ENCODE peak calls at places on chromosome 15, in nine cellular contexts. One of them, this sample, is unnamed.
A peak's percentile ranks its signal among the peaks of the same experiment; 100 is the strongest.

GRCh38 chr15:97115764-97116075 is 785.2 kb downstream of the NR2F2 start:
- DNase-seq in neuronal stem cell: no peak
- DNase-seq in foreskin fibroblast: no peak
- DNase-seq in right lobe of liver: no peak
- DNase-seq in CD8-positive, alpha-beta T cell: no peak
- DNase-seq in kidney epithelial cell: no peak
- DNase-seq in cardiac muscle cell: no peak
- DNase-seq in GM06990: no peak
- DNase-seq in choroid plexus epithelial cell: no peak
- DNase-seq in this sample: no peak

GRCh38 chr15:48945386-48945785 is 18.3 kb downstream of the SHC4 start:
- DNase-seq in neuronal stem cell: no peak
- DNase-seq in foreskin fibroblast: no peak
- DNase-seq in right lobe of liver: no peak
- DNase-seq in CD8-positive, alpha-beta T cell: no peak
- DNase-seq in kidney epithelial cell: no peak
- DNase-seq in cardiac muscle cell: no peak
- DNase-seq in GM06990: no peak
- DNase-seq in choroid plexus epithelial cell: no peak
- DNase-seq in this sample: no peak

GRCh38 chr15:82764740-82765139 is 41.1 kb downstream of the FSD2 start:
- DNase-seq in neuronal stem cell: no peak
- DNase-seq in foreskin fibroblast: no peak
- DNase-seq in right lobe of liver: no peak
- DNase-seq in CD8-positive, alpha-beta T cell: no peak
- DNase-seq in kidney epithelial cell: no peak
- DNase-seq in cardiac muscle cell: no peak
- DNase-seq in GM06990: no peak
- DNase-seq in choroid plexus epithelial cell: no peak
- DNase-seq in this sample: no peak

GRCh38 chr15:33243869-33244268 is 49.4 kb upstream of the FMN1 start:
- DNase-seq in neuronal stem cell: no peak
- DNase-seq in foreskin fibroblast: peak; percentile 41
- DNase-seq in right lobe of liver: no peak
- DNase-seq in CD8-positive, alpha-beta T cell: no peak
- DNase-seq in kidney epithelial cell: peak; percentile 67
- DNase-seq in cardiac muscle cell: no peak
- DNase-seq in GM06990: no peak
- DNase-seq in choroid plexus epithelial cell: peak; percentile 59
- DNase-seq in this sample: no peak

GRCh38 chr15:50758712-50759205 is 6.7 kb downstream of the SPPL2A start:
- DNase-seq in neuronal stem cell: no peak
- DNase-seq in foreskin fibroblast: peak; percentile 34
- DNase-seq in right lobe of liver: no peak
- DNase-seq in CD8-positive, alpha-beta T cell: no peak
- DNase-seq in kidney epithelial cell: no peak
- DNase-seq in cardiac muscle cell: no peak
- DNase-seq in GM06990: no peak
- DNase-seq in choroid plexus epithelial cell: peak; percentile 32
- DNase-seq in this sample: no peak

GRCh38 chr15:76994001-76994400 is 925 bp upstream of the PSTPIP1 start:
- DNase-seq in neuronal stem cell: no peak
- DNase-seq in foreskin fibroblast: no peak
- DNase-seq in right lobe of liver: peak; percentile 52
- DNase-seq in CD8-positive, alpha-beta T cell: no peak
- DNase-seq in kidney epithelial cell: no peak
- DNase-seq in cardiac muscle cell: no peak
- DNase-seq in GM06990: no peak
- DNase-seq in choroid plexus epithelial cell: no peak
- DNase-seq in this sample: no peak

GRCh38 chr15:66170716-66171115 is 82.8 kb downstream of the MEGF11 start:
- DNase-seq in neuronal stem cell: no peak
- DNase-seq in foreskin fibroblast: no peak
- DNase-seq in right lobe of liver: no peak
- DNase-seq in CD8-positive, alpha-beta T cell: no peak
- DNase-seq in kidney epithelial cell: no peak
- DNase-seq in cardiac muscle cell: no peak
- DNase-seq in GM06990: no peak
- DNase-seq in choroid plexus epithelial cell: no peak
- DNase-seq in this sample: no peak

GRCh38 chr15:96311639-96312038 is 18.9 kb upstream of the NR2F2 start:
- DNase-seq in neuronal stem cell: no peak
- DNase-seq in foreskin fibroblast: no peak
- DNase-seq in right lobe of liver: no peak
- DNase-seq in CD8-positive, alpha-beta T cell: no peak
- DNase-seq in kidney epithelial cell: no peak
- DNase-seq in cardiac muscle cell: no peak
- DNase-seq in GM06990: no peak
- DNase-seq in choroid plexus epithelial cell: no peak
- DNase-seq in this sample: no peak

GRCh38 chr15:40276927-40277326 is 5.9 kb downstream of the ANKRD63 start:
- DNase-seq in neuronal stem cell: no peak
- DNase-seq in foreskin fibroblast: no peak
- DNase-seq in right lobe of liver: no peak
- DNase-seq in CD8-positive, alpha-beta T cell: no peak
- DNase-seq in kidney epithelial cell: no peak
- DNase-seq in cardiac muscle cell: no peak
- DNase-seq in GM06990: no peak
- DNase-seq in choroid plexus epithelial cell: no peak
- DNase-seq in this sample: no peak
- H3K4me3 ChIP-seq in neuronal stem cell: no peak overlapping the region
- H3K4me3 ChIP-seq in foreskin fibroblast: no peak overlapping the region
- H3K4me3 ChIP-seq in right lobe of liver: no peak overlapping the region
- H3K4me3 ChIP-seq in CD8-positive, alpha-beta T cell: no peak overlapping the region
- H3K4me3 ChIP-seq in kidney epithelial cell: no peak overlapping the region
- H3K4me3 ChIP-seq in cardiac muscle cell: no peak overlapping the region
- H3K4me3 ChIP-seq in GM06990: no peak overlapping the region
- H3K4me3 ChIP-seq in choroid plexus epithelial cell: no peak overlapping the region
- H3K4me3 ChIP-seq in this sample: no peak overlapping the region

GRCh38 chr15:39745415-39745814 is 37.2 kb downstream of the FSIP1 start:
- DNase-seq in neuronal stem cell: no peak
- DNase-seq in foreskin fibroblast: no peak
- DNase-seq in right lobe of liver: no peak
- DNase-seq in CD8-positive, alpha-beta T cell: no peak
- DNase-seq in kidney epithelial cell: no peak
- DNase-seq in cardiac muscle cell: no peak
- DNase-seq in GM06990: no peak
- DNase-seq in choroid plexus epithelial cell: no peak
- DNase-seq in this sample: no peak

GRCh38 chr15:39746176-39746575 is 36.5 kb downstream of the FSIP1 start:
- DNase-seq in neuronal stem cell: no peak
- DNase-seq in foreskin fibroblast: peak; percentile 33
- DNase-seq in right lobe of liver: no peak
- DNase-seq in CD8-positive, alpha-beta T cell: no peak
- DNase-seq in kidney epithelial cell: no peak
- DNase-seq in cardiac muscle cell: no peak
- DNase-seq in GM06990: no peak
- DNase-seq in choroid plexus epithelial cell: peak; percentile 40
- DNase-seq in this sample: no peak

GRCh38 chr15:39747326-39747725 is 35.3 kb downstream of the FSIP1 start:
- DNase-seq in neuronal stem cell: no peak
- DNase-seq in foreskin fibroblast: peak; percentile 74
- DNase-seq in right lobe of liver: no peak
- DNase-seq in CD8-positive, alpha-beta T cell: no peak
- DNase-seq in kidney epithelial cell: no peak
- DNase-seq in cardiac muscle cell: no peak
- DNase-seq in GM06990: no peak
- DNase-seq in choroid plexus epithelial cell: peak; percentile 81
- DNase-seq in this sample: no peak

GRCh38 chr15:39746714-39747276 is 35.8 kb downstream of the FSIP1 start:
- DNase-seq in neuronal stem cell: no peak
- DNase-seq in foreskin fibroblast: no peak
- DNase-seq in right lobe of liver: no peak
- DNase-seq in CD8-positive, alpha-beta T cell: no peak
- DNase-seq in kidney epithelial cell: no peak
- DNase-seq in cardiac muscle cell: no peak
- DNase-seq in GM06990: no peak
- DNase-seq in choroid plexus epithelial cell: no peak
- DNase-seq in this sample: no peak

GRCh38 chr15:39748276-39748675 is 34.4 kb downstream of the FSIP1 start:
- DNase-seq in neuronal stem cell: no peak
- DNase-seq in foreskin fibroblast: peak; percentile 61
- DNase-seq in right lobe of liver: no peak
- DNase-seq in CD8-positive, alpha-beta T cell: no peak
- DNase-seq in kidney epithelial cell: no peak
- DNase-seq in cardiac muscle cell: no peak
- DNase-seq in GM06990: no peak
- DNase-seq in choroid plexus epithelial cell: peak; percentile 18
- DNase-seq in this sample: no peak
- H3K4me3 ChIP-seq in neuronal stem cell: no peak overlapping the region
- H3K4me3 ChIP-seq in foreskin fibroblast: no peak overlapping the region
- H3K4me3 ChIP-seq in right lobe of liver: no peak overlapping the region
- H3K4me3 ChIP-seq in CD8-positive, alpha-beta T cell: no peak overlapping the region
- H3K4me3 ChIP-seq in kidney epithelial cell: no peak overlapping the region
- H3K4me3 ChIP-seq in cardiac muscle cell: no peak overlapping the region
- H3K4me3 ChIP-seq in GM06990: no peak overlapping the region
- H3K4me3 ChIP-seq in choroid plexus epithelial cell: no peak overlapping the region
- H3K4me3 ChIP-seq in this sample: no peak overlapping the region

GRCh38 chr15:84598993-84599392 is 1.8 kb upstream of the ZSCAN2 start:
- DNase-seq in neuronal stem cell: no peak
- DNase-seq in foreskin fibroblast: peak; percentile 80
- DNase-seq in right lobe of liver: peak; percentile 45
- DNase-seq in CD8-positive, alpha-beta T cell: no peak
- DNase-seq in kidney epithelial cell: no peak
- DNase-seq in cardiac muscle cell: peak; percentile 59
- DNase-seq in GM06990: no peak
- DNase-seq in choroid plexus epithelial cell: peak; percentile 84
- DNase-seq in this sample: no peak

GRCh38 chr15:84600331-84600686 is 500 bp upstream of the ZSCAN2 start:
- DNase-seq in neuronal stem cell: no peak
- DNase-seq in foreskin fibroblast: peak; percentile 94
- DNase-seq in right lobe of liver: peak; percentile 87
- DNase-seq in CD8-positive, alpha-beta T cell: peak; percentile 2
- DNase-seq in kidney epithelial cell: no peak
- DNase-seq in cardiac muscle cell: peak; percentile 62
- DNase-seq in GM06990: no peak
- DNase-seq in choroid plexus epithelial cell: peak; percentile 89
- DNase-seq in this sample: no peak

GRCh38 chr15:84600687-84601554 is at the start of gene ZSCAN2:
- DNase-seq in neuronal stem cell: peak; percentile 95
- DNase-seq in foreskin fibroblast: peak; percentile 98
- DNase-seq in right lobe of liver: peak; percentile 97
- DNase-seq in CD8-positive, alpha-beta T cell: peak; percentile 81
- DNase-seq in kidney epithelial cell: peak; percentile 63
- DNase-seq in cardiac muscle cell: peak; percentile 97
- DNase-seq in GM06990: peak; percentile 94
- DNase-seq in choroid plexus epithelial cell: peak; percentile 94
- DNase-seq in this sample: peak; percentile 55

GRCh38 chr15:84601555-84601838 is 688 bp downstream of the ZSCAN2 start:
- DNase-seq in neuronal stem cell: no peak
- DNase-seq in foreskin fibroblast: no peak
- DNase-seq in right lobe of liver: no peak
- DNase-seq in CD8-positive, alpha-beta T cell: no peak
- DNase-seq in kidney epithelial cell: no peak
- DNase-seq in cardiac muscle cell: no peak
- DNase-seq in GM06990: no peak
- DNase-seq in choroid plexus epithelial cell: no peak
- DNase-seq in this sample: no peak

DNA sequence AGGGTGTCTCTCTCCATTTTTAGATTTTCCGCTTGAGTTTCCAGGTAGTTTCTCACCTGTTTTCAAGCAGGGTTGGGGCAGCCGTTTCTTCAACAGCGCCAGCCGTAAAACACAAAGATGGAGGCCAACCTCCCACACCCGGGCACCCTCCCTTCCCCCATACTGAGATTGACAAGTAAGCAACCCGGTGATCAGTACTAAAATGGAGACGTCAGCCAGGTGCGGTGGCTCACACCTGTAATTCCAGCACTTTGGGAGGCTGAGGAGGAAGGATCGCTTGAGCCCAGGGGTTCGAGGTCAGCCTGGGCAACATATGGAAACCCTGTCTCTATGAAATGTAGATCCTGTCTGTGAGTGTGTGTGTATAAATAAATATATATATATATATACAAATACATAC is 903 bp upstream of the ZSCAN2 start:
- DNase-seq in neuronal stem cell: no peak
- DNase-seq in foreskin fibroblast: no peak
- DNase-seq in right lobe of liver: no peak
- DNase-seq in CD8-positive, alpha-beta T cell: no peak
- DNase-seq in kidney epithelial cell: no peak
- DNase-seq in cardiac muscle cell: no peak
- DNase-seq in GM06990: no peak
- DNase-seq in choroid plexus epithelial cell: no peak
- DNase-seq in this sample: no peak
- H3K4me3 ChIP-seq in neuronal stem cell: peak overlapping the region; percentile 95
- H3K4me3 ChIP-seq in foreskin fibroblast: peak overlapping the region; percentile 92
- H3K4me3 ChIP-seq in right lobe of liver: no peak overlapping the region
- H3K4me3 ChIP-seq in CD8-positive, alpha-beta T cell: no peak overlapping the region
- H3K4me3 ChIP-seq in kidney epithelial cell: no peak overlapping the region
- H3K4me3 ChIP-seq in cardiac muscle cell: no peak overlapping the region
- H3K4me3 ChIP-seq in GM06990: no peak overlapping the region
- H3K4me3 ChIP-seq in choroid plexus epithelial cell: no peak overlapping the region
- H3K4me3 ChIP-seq in this sample: peak overlapping the region; percentile 81

GRCh38 chr15:69941206-69941605 is 156.5 kb downstream of the TLE3 start:
- DNase-seq in neuronal stem cell: no peak
- DNase-seq in foreskin fibroblast: no peak
- DNase-seq in right lobe of liver: no peak
- DNase-seq in CD8-positive, alpha-beta T cell: no peak
- DNase-seq in kidney epithelial cell: no peak
- DNase-seq in cardiac muscle cell: no peak
- DNase-seq in GM06990: no peak
- DNase-seq in choroid plexus epithelial cell: no peak
- DNase-seq in this sample: no peak

GRCh38 chr15:69943637-69944036 is 154.1 kb downstream of the TLE3 start:
- DNase-seq in neuronal stem cell: no peak
- DNase-seq in foreskin fibroblast: no peak
- DNase-seq in right lobe of liver: no peak
- DNase-seq in CD8-positive, alpha-beta T cell: no peak
- DNase-seq in kidney epithelial cell: no peak
- DNase-seq in cardiac muscle cell: no peak
- DNase-seq in GM06990: no peak
- DNase-seq in choroid plexus epithelial cell: no peak
- DNase-seq in this sample: no peak

GRCh38 chr15:69941931-69942471 is 155.7 kb downstream of the TLE3 start:
- DNase-seq in neuronal stem cell: no peak
- DNase-seq in foreskin fibroblast: no peak
- DNase-seq in right lobe of liver: no peak
- DNase-seq in CD8-positive, alpha-beta T cell: no peak
- DNase-seq in kidney epithelial cell: no peak
- DNase-seq in cardiac muscle cell: no peak
- DNase-seq in GM06990: no peak
- DNase-seq in choroid plexus epithelial cell: no peak
- DNase-seq in this sample: no peak

GRCh38 chr15:69940441-69940785 is 157.3 kb downstream of the TLE3 start:
- DNase-seq in neuronal stem cell: no peak
- DNase-seq in foreskin fibroblast: no peak
- DNase-seq in right lobe of liver: no peak
- DNase-seq in CD8-positive, alpha-beta T cell: no peak
- DNase-seq in kidney epithelial cell: no peak
- DNase-seq in cardiac muscle cell: no peak
- DNase-seq in GM06990: no peak
- DNase-seq in choroid plexus epithelial cell: no peak
- DNase-seq in this sample: no peak

DNA sequence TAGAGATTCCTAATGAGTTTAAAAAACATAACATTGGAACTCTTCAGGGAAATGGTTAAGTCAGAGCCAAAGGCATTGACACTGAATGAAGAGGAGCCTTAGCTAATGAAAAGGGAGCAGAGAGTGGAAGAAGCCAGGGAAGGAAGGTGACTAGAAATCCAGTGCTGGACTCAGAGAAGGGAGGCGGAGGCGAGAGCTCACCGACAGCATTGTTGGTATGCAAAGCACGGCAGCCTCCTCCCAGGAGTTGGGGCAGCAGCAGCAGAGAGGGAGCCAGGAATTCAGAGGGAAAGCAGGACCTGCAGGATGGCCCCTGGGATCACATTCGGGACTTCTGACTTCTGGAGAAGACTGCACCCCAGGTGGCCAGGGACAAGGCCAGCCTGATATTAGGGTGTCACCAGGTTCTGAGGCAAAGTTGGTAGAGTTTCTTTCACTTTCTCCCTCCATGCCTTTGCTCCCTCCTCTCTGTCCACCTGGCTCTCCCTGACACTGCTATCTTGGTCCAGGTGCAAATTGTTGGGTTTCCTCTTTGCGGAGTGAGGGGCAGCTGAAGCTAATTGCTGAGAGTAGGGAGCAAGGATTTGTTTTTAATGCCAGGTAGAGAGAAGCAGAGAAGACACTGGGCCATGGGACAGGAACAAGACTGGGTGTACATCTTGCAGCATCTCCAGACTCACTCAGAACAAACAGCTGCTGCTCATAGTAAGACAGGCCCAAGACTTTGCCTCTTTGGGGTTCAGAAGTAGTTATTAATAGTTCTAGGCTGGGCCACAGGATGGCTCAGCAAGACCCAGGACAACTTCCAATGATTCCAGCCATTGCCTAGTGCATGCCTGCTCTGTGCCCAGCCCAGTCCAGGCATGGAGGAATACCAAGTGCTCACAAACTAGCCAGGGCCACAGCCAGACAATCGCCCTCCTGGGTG is 157.9 kb downstream of the TLE3 start:
- DNase-seq in neuronal stem cell: peak; percentile 17
- DNase-seq in foreskin fibroblast: no peak
- DNase-seq in right lobe of liver: no peak
- DNase-seq in CD8-positive, alpha-beta T cell: no peak
- DNase-seq in kidney epithelial cell: no peak
- DNase-seq in cardiac muscle cell: peak; percentile 53
- DNase-seq in GM06990: no peak
- DNase-seq in choroid plexus epithelial cell: peak; percentile 16
- DNase-seq in this sample: no peak
- H3K4me3 ChIP-seq in neuronal stem cell: no peak overlapping the region
- H3K4me3 ChIP-seq in foreskin fibroblast: no peak overlapping the region
- H3K4me3 ChIP-seq in right lobe of liver: no peak overlapping the region
- H3K4me3 ChIP-seq in CD8-positive, alpha-beta T cell: no peak overlapping the region
- H3K4me3 ChIP-seq in kidney epithelial cell: no peak overlapping the region
- H3K4me3 ChIP-seq in cardiac muscle cell: no peak overlapping the region
- H3K4me3 ChIP-seq in GM06990: no peak overlapping the region
- H3K4me3 ChIP-seq in choroid plexus epithelial cell: no peak overlapping the region
- H3K4me3 ChIP-seq in this sample: no peak overlapping the region